ENCODE peak calls at places on chromosomes 12 and 14, in seven cellular contexts. D, L, W, C, Z, Y and B are unnamed samples.

GRCh38 chr12:54419088-54419887 is at the start of gene ITGA5:
- DNase-seq in L (no peak), D (peak; percentile 69), Y (no peak), W (peak; percentile 73), C (peak; percentile 94), Z (peak; percentile 62), B (peak; percentile 69)

GRCh38 chr12:74286254-74286653 is 251.4 kb upstream of the ATXN7L3B start:
- DNase-seq in W (no peak), C (no peak), Y (no peak), Z (no peak), D (peak; percentile 6), L (no peak), B (no peak)

GRCh38 chr14:101459392-101459900 is 101.8 kb upstream of the DIO3 start:
- DNase-seq in Z (no peak), L (no peak), Y (no peak), C (peak; percentile 48), W (no peak), D (no peak), B (no peak)

GRCh38 chr14:63770187-63770807 is 42.4 kb upstream of the SGPP1 start:
- DNase-seq in D (no peak), Y (peak; percentile 36), Z (no peak), L (peak; percentile 22), C (no peak), W (peak; percentile 67), B (peak; percentile 29)

GRCh38 chr12:116708826-116709756 is 28.8 kb downstream of the SPRING1 start:
- DNase-seq in W (peak; percentile 54), Z (no peak), Y (peak; percentile 44), L (no peak), D (no peak), C (no peak), B (peak; percentile 45)

GRCh38 chr14:91228112-91229004 is 16.1 kb downstream of the GPR68 start:
- DNase-seq in C (peak; percentile 64), L (peak; percentile 81), Y (no peak), W (peak; percentile 83), Z (peak; percentile 71), D (no peak), B (no peak)

GRCh38 chr12:79515526-79515935 is 175.2 kb downstream of the PAWR start:
- DNase-seq in W (no peak), D (no peak), L (no peak), C (no peak), Z (no peak), Y (no peak), B (no peak)

GRCh38 chr12:53069621-53070410 is 9.4 kb downstream of the SPRYD3 start:
- DNase-seq in W (no peak), L (no peak), D (no peak), C (peak; percentile 91), Y (no peak), Z (no peak), B (no peak)

GRCh38 chr12:95982602-95983001 is 13.5 kb downstream of the HAL start:
- DNase-seq in C (no peak), W (no peak), L (no peak), D (no peak), Y (no peak), Z (no peak), B (no peak)

GRCh38 chr12:19129486-19130223 is at the start of gene PLEKHA5:
- DNase-seq in Y (peak; percentile 42), W (peak; percentile 81), C (peak; percentile 88), L (no peak), Z (peak; percentile 75), D (peak; percentile 93), B (no peak)

GRCh38 chr14:104891664-104892500 is 26.8 kb downstream of the CEP170B start:
- DNase-seq in D (no peak), Z (no peak), C (peak; percentile 79), L (no peak), W (no peak), Y (no peak), B (no peak)

GRCh38 chr14:97771340-97772045 is 974.3 kb downstream of the VRK1 start:
- DNase-seq in W (no peak), Y (no peak), C (no peak), L (no peak), D (no peak), Z (no peak), B (no peak)

GRCh38 chr14:24054646-24055045 is 2.8 kb downstream of the CARMIL3 start:
- DNase-seq in C (peak; percentile 56), W (no peak), Z (no peak), Y (no peak), L (no peak), D (no peak), B (no peak)

GRCh38 chr14:68535404-68536024 is 257.4 kb downstream of the ZFP36L1 start:
- DNase-seq in L (no peak), C (no peak), Z (no peak), D (no peak), W (no peak), Y (no peak), B (peak; percentile 82)

GRCh38 chr14:101178184-101179072 is 274.9 kb upstream of the RTL1 start:
- DNase-seq in L (no peak), D (no peak), W (no peak), C (peak; percentile 58), Y (no peak), Z (no peak), B (no peak)